ENCODE peak calls at places on chromosomes 2 and 18, in six cellular contexts. X is fibroblast of lung, D is left ventricle myocardium inferior, H is brain microvascular endothelial cell, L is SJSA1, K is HepG2. Q is an unnamed sample.

GRCh38 chr18:2939317-2939716 is 73.6 kb downstream of the LPIN2 start:
- DNase-seq in X (no peak), H (no peak), D (no peak), L (no peak), K (peak; percentile 90), Q (no peak)

GRCh38 chr2:213007290-213007838 is 144.0 kb downstream of the IKZF2 start:
- DNase-seq in X (no peak), D (no peak), L (no peak), H (no peak), K (no peak), Q (no peak)

GRCh38 chr2:190477563-190478454 is 56.7 kb downstream of the NEMP2 start:
- DNase-seq in L (no peak), K (no peak), D (no peak), H (no peak), X (no peak), Q (no peak)

GRCh38 chr2:6917071-6917760 is at the start of gene RNF144A:
- DNase-seq in L (peak; percentile 37), D (peak; percentile 71), H (no peak), K (no peak), X (peak; percentile 16), Q (peak; percentile 81)

GRCh38 chr2:168025487-168026203 is 221.8 kb downstream of the STK39 start:
- DNase-seq in D (no peak), K (no peak), H (no peak), L (no peak), X (no peak), Q (peak; percentile 7)

GRCh38 chr2:99602475-99602874 is 112.7 kb upstream of the REV1 start:
- DNase-seq in K (no peak), X (peak; percentile 59), H (peak; percentile 72), D (no peak), L (peak; percentile 10), Q (no peak)

GRCh38 chr2:240426797-240427721 is 8.4 kb upstream of the GPC1 start:
- DNase-seq in H (peak; percentile 13), X (peak; percentile 84), D (no peak), L (no peak), K (no peak), Q (peak; percentile 20)

GRCh38 chr2:75074228-75074627 is 115.8 kb downstream of the POLE4 start:
- DNase-seq in H (no peak), D (no peak), X (no peak), K (no peak), L (no peak), Q (no peak)

GRCh38 chr2:16625201-16625729 is 40.4 kb downstream of the CYRIA start:
- DNase-seq in L (no peak), X (no peak), D (no peak), H (no peak), K (no peak), Q (peak; percentile 97)

GRCh38 chr2:127455566-127456493 is 37.6 kb downstream of the PROC start:
- DNase-seq in L (no peak), H (no peak), K (peak; percentile 16), D (no peak), X (no peak), Q (peak; percentile 84)

GRCh38 chr2:240962371-240963064 is 35.9 kb upstream of the SNED1 start:
- DNase-seq in H (no peak), D (peak; percentile 9), L (no peak), K (peak; percentile 28), X (peak; percentile 95), Q (peak; percentile 30)

GRCh38 chr18:61435064-61435652 is 101.9 kb downstream of the CDH20 start:
- DNase-seq in K (peak; percentile 27), L (no peak), X (peak; percentile 11), D (no peak), H (peak; percentile 11), Q (peak; percentile 35)

GRCh38 chr18:62085766-62086165 is 101.1 kb downstream of the PIGN start:
- DNase-seq in L (peak; percentile 4), X (no peak), K (no peak), D (no peak), H (no peak), Q (peak; percentile 44)

GRCh38 chr2:180625006-180625844 is 355.2 kb upstream of the UBE2E3 start:
- DNase-seq in H (peak; percentile 86), K (no peak), X (peak; percentile 94), L (peak; percentile 69), D (no peak), Q (no peak)

GRCh38 chr2:234003972-234004617 is 46.4 kb upstream of the SPP2 start:
- DNase-seq in L (peak; percentile 79), X (peak; percentile 96), D (no peak), H (peak; percentile 94), K (no peak), Q (peak; percentile 90)

GRCh38 chr2:90645-91312 is 44.5 kb upstream of the FAM110C start:
- DNase-seq in X (no peak), K (no peak), D (no peak), H (no peak), L (no peak), Q (no peak)

GRCh38 chr2:40332096-40332826 is 119.6 kb downstream of the SLC8A1 start:
- DNase-seq in D (no peak), L (no peak), X (peak; percentile 85), H (peak; percentile 80), K (no peak), Q (peak; percentile 21)

GRCh38 chr18:33424266-33424946 is 16.1 kb downstream of the CCDC178 start:
- DNase-seq in L (no peak), H (no peak), K (peak; percentile 20), X (no peak), D (no peak), Q (no peak)

GRCh38 chr2:6934758-6935638 is 17.8 kb downstream of the RNF144A start:
- DNase-seq in K (no peak), X (no peak), H (no peak), D (no peak), L (no peak), Q (no peak)

GRCh38 chr2:241227635-241227993 is 39.1 kb downstream of the ANO7 start:
- DNase-seq in D (no peak), K (no peak), L (no peak), H (no peak), X (no peak), Q (no peak)

GRCh38 chr18:57670046-57670445 is 48.4 kb upstream of the NARS1 start:
- DNase-seq in L (no peak), H (no peak), X (no peak), K (no peak), D (no peak), Q (no peak)

GRCh38 chr18:57664600-57665165 is 43.0 kb upstream of the NARS1 start:
- DNase-seq in D (no peak), L (no peak), K (no peak), X (no peak), H (no peak), Q (no peak)

GRCh38 chr18:57666818-57667497 is 45.3 kb upstream of the NARS1 start:
- DNase-seq in X (peak; percentile 79), D (no peak), L (no peak), K (no peak), H (peak; percentile 15), Q (peak; percentile 61)

GRCh38 chr18:57668021-57668420 is 46.4 kb upstream of the NARS1 start:
- DNase-seq in X (no peak), L (no peak), D (no peak), K (no peak), H (no peak), Q (no peak)
- H3K36me3 ChIP-seq in X (peaks cover 20% of the 10 kb centered on the region), L (peaks cover 18% of the 10 kb centered on the region), D (peaks cover 15% of the 10 kb centered on the region), K (no peaks in the 10 kb centered on the region), H (peaks cover 18% of the 10 kb centered on the region), Q (peaks cover 64% of the 10 kb centered on the region)

GRCh38 chr2:60884795-60885194 is 3.4 kb downstream of the REL start:
- DNase-seq in L (no peak), K (no peak), X (no peak), D (no peak), H (no peak), Q (no peak)
- H3K36me3 ChIP-seq in L (peaks cover 6% of the 10 kb centered on the region), K (no peaks in the 10 kb centered on the region), X (no peaks in the 10 kb centered on the region), D (no peaks in the 10 kb centered on the region), H (no peaks in the 10 kb centered on the region), Q (no peaks in the 10 kb centered on the region)

GRCh38 chr2:42250925-42251324 is 81.8 kb downstream of the EML4 start:
- DNase-seq in D (no peak), X (no peak), H (no peak), L (no peak), K (no peak), Q (no peak)

GRCh38 chr2:42248846-42249245 is 79.7 kb downstream of the EML4 start:
- DNase-seq in D (no peak), K (no peak), L (no peak), X (no peak), H (no peak), Q (no peak)

GRCh38 chr2:42252464-42252863 is 83.3 kb downstream of the EML4 start:
- DNase-seq in H (no peak), D (no peak), L (no peak), K (no peak), X (no peak), Q (no peak)

GRCh38 chr2:42249887-42250286 is 80.7 kb downstream of the EML4 start:
- DNase-seq in D (no peak), H (no peak), K (no peak), X (no peak), L (no peak), Q (peak; percentile 85)

DNA sequence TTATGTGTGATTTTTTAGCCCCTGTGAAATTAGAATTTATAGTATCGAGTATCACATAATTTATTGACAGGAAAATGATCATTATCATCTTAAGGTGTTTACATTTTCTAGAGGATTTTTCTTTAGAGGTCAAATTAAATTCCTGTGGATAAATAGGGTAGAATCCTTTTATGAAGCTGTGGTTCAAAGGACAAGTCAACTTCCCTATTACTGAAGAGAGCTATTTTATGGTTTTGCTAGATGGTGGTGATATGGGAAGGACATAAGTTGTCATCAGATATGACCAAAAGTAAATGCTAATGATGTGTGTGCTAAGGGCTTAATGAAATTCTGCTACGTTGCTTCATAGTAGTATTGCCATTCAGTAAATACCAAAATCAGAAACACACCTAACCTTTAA is 80.1 kb downstream of the EML4 start:
- DNase-seq in K (no peak), D (no peak), L (no peak), X (no peak), H (no peak), Q (peak; percentile 9)
- H3K36me3 ChIP-seq in K (peaks cover 41% of the 10 kb centered on the region), D (no peaks in the 10 kb centered on the region), L (peaks cover 35% of the 10 kb centered on the region), X (no peaks in the 10 kb centered on the region), H (peaks cover 8% of the 10 kb centered on the region), Q (peaks cover 16% of the 10 kb centered on the region)

GRCh38 chr2:107809835-107810234 is 16.9 kb upstream of the RGPD4 start:
- DNase-seq in D (no peak), L (no peak), X (no peak), K (no peak), H (no peak), Q (no peak)

GRCh38 chr2:107810734-107811133 is 16.0 kb upstream of the RGPD4 start:
- DNase-seq in X (no peak), L (no peak), H (no peak), K (no peak), D (no peak), Q (no peak)

GRCh38 chr2:107804608-107805498 is 21.8 kb upstream of the RGPD4 start:
- DNase-seq in K (no peak), X (no peak), D (no peak), L (no peak), H (peak; percentile 29), Q (no peak)

GRCh38 chr2:107808986-107809385 is 17.7 kb upstream of the RGPD4 start:
- DNase-seq in L (peak; percentile 3), H (peak; percentile 12), K (no peak), X (peak; percentile 0), D (peak; percentile 22), Q (no peak)

DNA sequence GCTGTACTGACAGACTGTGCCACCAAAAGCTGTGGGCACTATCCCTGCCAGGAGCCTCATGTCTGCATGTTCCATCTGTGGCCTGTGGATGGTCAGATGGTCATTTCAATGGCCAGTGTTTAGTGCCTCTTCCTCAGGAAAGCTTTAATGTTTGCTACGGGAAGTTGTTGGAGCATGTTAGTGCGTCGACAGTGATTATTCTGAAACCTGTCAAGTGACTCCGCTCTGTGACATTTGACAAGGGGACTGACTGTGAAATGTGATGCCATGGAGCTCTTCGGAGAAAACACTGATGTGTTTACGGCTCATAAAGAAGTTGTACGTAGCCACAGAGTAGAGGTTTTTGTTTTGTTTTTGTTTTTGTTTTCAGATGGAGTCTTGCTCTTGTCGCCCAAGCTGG is 18.7 kb upstream of the RGPD4 start:
- DNase-seq in L (no peak), D (no peak), K (no peak), X (no peak), H (no peak), Q (no peak)
- H3K36me3 ChIP-seq in L (no peaks in the 10 kb centered on the region), D (no peaks in the 10 kb centered on the region), K (no peaks in the 10 kb centered on the region), X (no peaks in the 10 kb centered on the region), H (no peaks in the 10 kb centered on the region), Q (no peaks in the 10 kb centered on the region)